ENCODE peak calls at places on chromosomes 11 and 22, in six cellular contexts. P is GM23338, C is A549, M is HCT116, G is HepG2, R is GM12878. X is an unnamed sample.

GRCh38 chr11:114057147-114057546 is 2.4 kb upstream of the ZBTB16 start:
- DNase-seq in P (no peak), C (no peak), M (no peak), G (no peak), R (no peak), X (no peak)

GRCh38 chr22:38754247-38755154 is 1.3 kb downstream of the SUN2 start:
- DNase-seq in P (peak; percentile 84), C (no peak), M (no peak), G (peak; percentile 67), R (no peak), X (no peak)

GRCh38 chr11:73223998-73224730 is 6.1 kb downstream of the P2RY2 start:
- DNase-seq in P (no peak), C (no peak), M (no peak), G (no peak), R (no peak), X (peak; percentile 4)

GRCh38 chr11:69518081-69518950 is 36.9 kb downstream of the LINC01488 start:
- DNase-seq in P (no peak), C (no peak), M (no peak), G (no peak), R (no peak), X (no peak)

GRCh38 chr22:42519544-42520237 is at the start of gene RRP7A:
- DNase-seq in P (peak; percentile 90), C (peak; percentile 67), M (no peak), G (peak; percentile 48), R (no peak), X (peak; percentile 82)

GRCh38 chr11:110093407-110094297 is 460 bp downstream of the ZC3H12C start:
- DNase-seq in P (peak; percentile 55), C (no peak), M (peak; percentile 15), G (peak; percentile 11), R (no peak), X (peak; percentile 78)

GRCh38 chr22:39293766-39294368 is 25.6 kb downstream of the RPL3 start:
- DNase-seq in P (no peak), C (no peak), M (no peak), G (no peak), R (no peak), X (no peak)

GRCh38 chr11:69220581-69221051 is 64.9 kb downstream of the SMIM38 start:
- DNase-seq in P (no peak), C (no peak), M (no peak), G (no peak), R (no peak), X (no peak)

GRCh38 chr11:134292661-134293060 is 16.5 kb downstream of the GLB1L3 start:
- DNase-seq in P (no peak), C (no peak), M (no peak), G (no peak), R (no peak), X (no peak)

GRCh38 chr11:134584706-134585445 is 172.8 kb upstream of the B3GAT1 start:
- DNase-seq in P (no peak), C (no peak), M (no peak), G (no peak), R (no peak), X (no peak)

GRCh38 chr11:72821920-72822799 is 7.9 kb downstream of the ATG16L2 start:
- DNase-seq in P (peak; percentile 96), C (peak; percentile 94), M (peak; percentile 81), G (peak; percentile 54), R (peak; percentile 21), X (peak; percentile 98)

GRCh38 chr11:83508804-83509203 is 222.6 kb upstream of the CCDC90B start:
- DNase-seq in P (no peak), C (no peak), M (no peak), G (peak; percentile 78), R (no peak), X (no peak)

GRCh38 chr11:67304511-67305113 is 1.3 kb downstream of the SSH3 start:
- DNase-seq in P (no peak), C (no peak), M (no peak), G (no peak), R (no peak), X (peak; percentile 21)

GRCh38 chr11:74684661-74685060 is 46.6 kb downstream of the CHRDL2 start:
- DNase-seq in P (no peak), C (no peak), M (no peak), G (no peak), R (no peak), X (no peak)

GRCh38 chr11:35676611-35676965 is 14.0 kb downstream of the TRIM44 start:
- DNase-seq in P (no peak), C (no peak), M (no peak), G (no peak), R (no peak), X (no peak)

GRCh38 chr22:24146190-24146616 is 35.1 kb upstream of the SUSD2 start:
- DNase-seq in P (peak; percentile 75), C (peak; percentile 22), M (no peak), G (peak; percentile 80), R (no peak), X (peak; percentile 50)

GRCh38 chr11:36109850-36110606 is 166.2 kb downstream of the LDLRAD3 start:
- DNase-seq in P (peak; percentile 90), C (no peak), M (no peak), G (no peak), R (no peak), X (no peak)

GRCh38 chr11:27997344-27997743 is 110.6 kb downstream of the KIF18A start:
- DNase-seq in P (no peak), C (no peak), M (no peak), G (no peak), R (no peak), X (no peak)

GRCh38 chr11:61706452-61707400 is 26.5 kb downstream of the DAGLA start:
- DNase-seq in P (no peak), C (no peak), M (no peak), G (no peak), R (no peak), X (no peak)

GRCh38 chr22:30857791-30858190 is 110.8 kb downstream of the MORC2 start:
- DNase-seq in P (no peak), C (no peak), M (no peak), G (no peak), R (no peak), X (no peak)
- TF ChIP-seq REST in P (no peak), C (no peak), M (no peak), G (no peak), R (no peak), X (no peak)

DNA sequence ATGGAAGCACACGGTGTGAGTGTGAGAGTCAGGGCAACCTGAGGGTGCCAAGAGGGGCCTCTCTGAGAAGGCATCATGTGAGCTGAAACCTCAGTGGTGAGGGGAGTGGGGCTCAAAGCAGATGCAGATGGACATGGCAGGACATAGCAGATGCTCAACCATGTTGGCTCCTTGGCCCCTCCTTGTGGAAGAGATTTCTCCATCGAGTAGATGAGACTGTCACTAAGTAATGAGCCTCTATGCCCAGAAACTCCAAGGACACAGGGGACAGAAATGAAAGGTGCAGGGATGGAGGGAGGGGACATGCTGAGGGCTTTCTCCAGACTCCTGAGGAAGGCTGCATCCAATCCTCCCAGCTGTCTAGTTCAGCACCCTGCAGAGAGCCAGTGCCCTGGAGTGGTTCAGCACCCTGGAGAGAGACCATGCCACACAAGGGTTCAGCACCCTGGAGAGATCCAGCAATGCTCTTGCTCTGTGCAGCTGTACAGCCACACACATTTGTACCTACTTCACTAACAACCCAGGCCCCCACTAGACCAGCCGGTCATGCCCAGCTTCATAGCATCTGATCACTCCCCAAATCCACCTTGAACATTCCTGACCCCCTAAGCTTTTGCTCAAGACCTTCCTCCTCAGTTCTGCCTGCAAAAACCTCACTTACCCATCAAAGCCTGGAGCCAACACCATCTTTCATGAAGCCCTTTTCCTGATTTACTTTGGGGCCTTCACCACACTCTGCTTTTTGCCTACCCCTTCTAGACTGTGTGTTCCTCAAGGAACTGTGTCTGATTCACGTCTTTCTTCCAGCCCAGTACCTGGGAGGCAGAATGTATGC is 252.0 kb downstream of the CTTN start:
- DNase-seq in P (peak; percentile 91), C (peak; percentile 73), M (peak; percentile 22), G (peak; percentile 48), R (no peak), X (no peak)
- TF ChIP-seq REST in P (peak; percentile 98), C (peak; percentile 99), M (peak; percentile 100), G (peak; percentile 100), R (peak; percentile 99), X (peak; percentile 93)

GRCh38 chr11:65498042-65498726 is 661 bp upstream of the MALAT1 start:
- DNase-seq in P (peak; percentile 72), C (no peak), M (no peak), G (no peak), R (peak; percentile 53), X (no peak)
- TF ChIP-seq REST in P (no peak), C (no peak), M (no peak), G (no peak), R (no peak), X (peak; percentile 3)

GRCh38 chr11:10499452-10500262 is 41.3 kb downstream of the RNF141 start:
- DNase-seq in P (no peak), C (no peak), M (no peak), G (no peak), R (no peak), X (no peak)
- TF ChIP-seq REST in P (no peak), C (no peak), M (no peak), G (no peak), R (no peak), X (no peak)